ENCODE peak calls at places on chromosome 16, in five cellular contexts. O is heart left ventricle, B is adrenal gland, M is endothelial cell of umbilical vein, T is right lobe of liver. A is an unnamed sample.

GRCh38 chr16:76800196-76800595 is 390.8 kb upstream of the MON1B start:
- DNase-seq in O (no peak), B (no peak), T (no peak), M (no peak), A (no peak)

GRCh38 chr16:70465999-70466811 is 11.8 kb downstream of the FCSK start:
- DNase-seq in B (no peak), M (no peak), T (no peak), O (no peak), A (no peak)

GRCh38 chr16:89101303-89102034 is 7.8 kb downstream of the ACSF3 start:
- DNase-seq in T (no peak), B (no peak), M (no peak), O (no peak), A (no peak)

GRCh38 chr16:471353-472198 is 46.1 kb downstream of the RAB11FIP3 start:
- DNase-seq in M (no peak), O (no peak), B (no peak), T (no peak), A (no peak)

GRCh38 chr16:52912565-52913173 is 140.0 kb downstream of the CHD9NB start:
- DNase-seq in B (peak), M (peak), T (peak), O (peak), A (peak)

GRCh38 chr16:69465083-69465721 is 40.8 kb downstream of the CYB5B start:
- DNase-seq in B (no peak), M (peak), T (no peak), O (no peak), A (no peak)

GRCh38 chr16:50587543-50587942 is 39.3 kb downstream of the NKD1 start:
- DNase-seq in B (no peak), O (no peak), M (no peak), T (no peak), A (no peak)

GRCh38 chr16:68235105-68235881 is 634 bp downstream of the ESRP2 start:
- DNase-seq in T (peak), B (no peak), M (no peak), O (no peak), A (no peak)

GRCh38 chr16:64751906-64752305 is 370.0 kb downstream of the CDH11 start:
- DNase-seq in B (no peak), T (no peak), M (no peak), O (no peak), A (no peak)

GRCh38 chr16:73890524-73891500 is 405.8 kb upstream of the PSMD7 start:
- DNase-seq in B (no peak), M (no peak), O (no peak), T (no peak), A (no peak)

GRCh38 chr16:24430937-24431760 is 108.2 kb upstream of the RBBP6 start:
- DNase-seq in B (no peak), O (no peak), T (no peak), M (no peak), A (no peak)

GRCh38 chr16:29811170-29811895 is 660 bp upstream of the PRRT2 start:
- DNase-seq in T (peak), O (peak), B (peak), M (peak), A (peak)

GRCh38 chr16:22878955-22879354 is 65.0 kb downstream of the HS3ST2 start:
- DNase-seq in B (no peak), O (no peak), T (no peak), M (no peak), A (no peak)

GRCh38 chr16:23597003-23597756 is 1.1 kb upstream of the NDUFAB1 start:
- DNase-seq in B (peak), T (no peak), O (no peak), M (peak), A (peak)

GRCh38 chr16:61836804-61837398 is 199.3 kb downstream of the CDH8 start:
- DNase-seq in M (no peak), T (no peak), B (no peak), O (no peak), A (no peak)

GRCh38 chr16:89115216-89115949 is 21.7 kb downstream of the ACSF3 start:
- DNase-seq in M (peak), O (peak), T (peak), B (peak), A (peak)

GRCh38 chr16:68486671-68487495 is 38.6 kb upstream of the SMPD3 start:
- DNase-seq in B (no peak), O (no peak), M (peak), T (no peak), A (no peak)

DNA sequence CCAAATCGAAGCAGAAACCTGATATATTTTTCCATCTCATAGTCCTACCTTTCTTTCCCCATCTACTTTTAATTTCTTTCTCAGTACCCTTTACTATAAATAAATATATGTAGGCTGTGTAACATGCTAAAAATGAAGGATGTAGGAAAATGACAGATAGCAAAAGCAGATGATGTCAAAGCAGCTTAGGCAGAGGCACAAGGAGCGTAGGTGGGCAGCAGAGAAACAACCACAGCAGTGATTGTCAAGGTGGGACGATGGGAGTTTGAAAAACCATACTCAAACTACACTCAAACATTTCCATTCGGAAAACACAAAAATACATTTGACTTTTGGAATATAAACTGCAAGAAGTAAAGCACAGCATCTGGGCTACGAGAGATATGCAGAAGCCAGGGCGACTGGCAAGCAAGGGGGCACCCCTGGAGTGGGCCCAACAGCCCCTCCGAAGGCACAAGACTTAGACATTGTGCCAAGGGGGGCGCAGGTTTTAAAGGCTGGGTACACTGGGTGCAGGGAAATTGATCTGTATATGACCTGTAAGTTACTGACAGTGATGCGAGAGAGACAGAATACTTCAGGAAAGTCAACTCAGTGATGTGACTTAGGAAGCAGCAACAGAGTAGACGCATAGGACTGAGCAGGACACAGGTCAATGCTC is 31.1 kb downstream of the SNN start:
- DNase-seq in B (no peak), T (no peak), M (no peak), O (no peak), A (no peak)
- H3K27ac ChIP-seq in B (no peak), T (peak), M (no peak), O (no peak), A (no peak)

GRCh38 chr16:1745900-1746692 is 25.2 kb downstream of the NME3 start:
- DNase-seq in O (no peak), B (no peak), M (no peak), T (no peak), A (no peak)
- TF ChIP-seq POLR2A in O (no peak), B (no peak), M (no peak), T (no peak), A (no peak)

GRCh38 chr16:87393680-87394055 is 1.5 kb downstream of the MAP1LC3B start:
- DNase-seq in O (no peak), B (no peak), T (peak), M (no peak), A (peak)
- H3K4me3 ChIP-seq in O (peak), B (no peak), T (peak), M (peak), A (peak)

DNA sequence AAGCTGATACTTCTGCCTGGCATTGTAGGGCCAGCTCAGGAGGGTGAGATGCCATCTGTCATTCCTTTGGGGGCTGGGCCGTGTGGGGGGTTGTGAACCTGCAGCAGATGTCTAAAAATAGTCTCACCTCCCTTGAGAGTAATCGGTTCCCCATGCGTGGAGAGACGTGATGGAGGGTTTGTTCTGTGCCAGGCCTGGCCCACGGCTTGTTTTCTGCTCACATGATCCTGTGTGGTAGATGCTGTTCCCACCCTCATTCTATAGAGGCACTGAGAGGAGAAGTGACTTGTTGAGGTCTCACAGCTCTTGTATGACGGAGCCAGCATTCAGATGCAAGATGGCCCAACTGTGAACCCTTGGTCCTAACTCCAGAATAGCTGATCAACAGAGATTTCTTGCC is 4.6 kb downstream of the IRF8 start:
- DNase-seq in T (no peak), O (no peak), B (no peak), M (no peak), A (no peak)
- H3K27ac ChIP-seq in T (no peak), O (peak), B (no peak), M (no peak), A (peak)

GRCh38 chr16:31330553-31330890 is 24.5 kb upstream of the ITGAX start:
- DNase-seq in O (no peak), T (no peak), B (no peak), M (no peak), A (no peak)
- TF ChIP-seq POLR2A in O (no peak), T (no peak), B (no peak), M (no peak), A (no peak)

GRCh38 chr16:2471016-2471652 is at the start of gene NTN3:
- DNase-seq in T (peak), O (no peak), M (no peak), B (no peak), A (no peak)

GRCh38 chr16:2472885-2473284 is 1.8 kb downstream of the NTN3 start:
- DNase-seq in M (no peak), B (no peak), T (peak), O (no peak), A (no peak)

GRCh38 chr16:2472488-2472864 is 1.4 kb downstream of the NTN3 start:
- DNase-seq in O (no peak), T (peak), M (no peak), B (no peak), A (no peak)

GRCh38 chr16:2470603-2471015 is 488 bp upstream of the NTN3 start:
- DNase-seq in M (no peak), T (no peak), O (no peak), B (no peak), A (no peak)

GRCh38 chr16:2471653-2472487 is 773 bp downstream of the NTN3 start:
- DNase-seq in B (no peak), M (no peak), O (no peak), T (peak), A (no peak)
- H3K4me3 ChIP-seq in B (no peak), M (no peak), O (peak), T (peak), A (no peak)

DNA sequence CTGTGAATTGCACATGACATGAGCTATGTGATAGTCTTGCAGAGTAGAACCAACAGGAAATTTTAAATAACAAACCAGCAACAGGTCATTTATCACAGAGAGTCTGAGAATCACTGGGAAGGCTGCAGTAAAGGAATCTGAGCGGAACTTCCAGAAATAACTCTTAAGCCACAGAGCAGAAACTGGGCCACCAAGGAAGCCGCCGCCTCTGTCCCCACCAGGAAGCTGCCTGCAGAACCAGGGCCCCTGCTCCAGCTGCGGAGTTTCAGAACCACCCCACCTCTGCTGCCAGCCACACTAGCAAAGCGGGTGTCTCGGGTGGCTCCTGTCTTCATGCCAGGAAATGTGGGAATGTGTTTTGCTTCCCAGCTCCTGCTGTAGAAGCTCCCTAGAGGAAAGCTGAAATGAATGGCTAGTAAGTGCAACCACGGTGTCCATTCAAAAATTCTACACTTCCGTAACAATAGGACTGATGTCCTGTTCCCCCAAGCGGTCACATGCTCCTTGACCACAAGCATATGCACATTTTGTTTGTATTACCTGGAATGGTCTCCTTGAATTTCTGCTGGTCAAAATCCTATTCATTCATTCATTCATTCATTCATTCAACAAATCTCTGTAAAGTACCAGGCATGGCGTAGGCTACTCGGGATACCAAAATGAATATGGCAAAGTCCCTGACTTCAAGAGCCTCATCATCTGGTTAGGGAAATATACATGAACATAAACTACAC is 7.7 kb upstream of the ITPRIPL2 start:
- DNase-seq in B (no peak), M (no peak), O (no peak), T (no peak), A (no peak)
- H3K27ac ChIP-seq in B (peak), M (no peak), O (no peak), T (no peak), A (no peak)

GRCh38 chr16:71557954-71558582 is 18.8 kb downstream of the TAT start:
- DNase-seq in M (no peak), B (no peak), T (no peak), O (no peak), A (no peak)
- TF ChIP-seq POLR2A in M (no peak), B (no peak), T (no peak), O (no peak), A (no peak)

GRCh38 chr16:83952587-83952939 is 477 bp upstream of the OSGIN1 start:
- DNase-seq in M (no peak), B (peak), O (no peak), T (peak), A (no peak)
- H3K4me3 ChIP-seq in M (peak), B (no peak), O (peak), T (peak), A (no peak)

GRCh38 chr16:58118801-58119508 is 10.2 kb downstream of the CFAP20 start:
- DNase-seq in O (no peak), T (no peak), B (no peak), M (no peak), A (no peak)
- H3K27ac ChIP-seq in O (peak), T (no peak), B (no peak), M (no peak), A (no peak)

A was measured in Peyer's patch.